ENCODE peak calls at places on chromosomes 6 and 20, in five cellular contexts. N, F, H, Z and X are unnamed samples.
A peak's percentile ranks its signal among the peaks of the same experiment; 100 is the strongest.

GRCh38 chr20:60331688-60332300 is 373.6 kb downstream of the CDH26 start:
- DNase-seq in H (no peak), N (no peak), F (no peak), Z (no peak), X (no peak)

GRCh38 chr6:161313940-161314509 is 40.2 kb upstream of the AGPAT4 start:
- DNase-seq in N (no peak), Z (no peak), F (no peak), H (no peak), X (no peak)

GRCh38 chr20:57579331-57579897 is 18.5 kb downstream of the PCK1 start:
- DNase-seq in Z (no peak), H (no peak), N (no peak), F (no peak), X (no peak)

GRCh38 chr6:1081566-1081965 is 230.3 kb upstream of the FOXQ1 start:
- DNase-seq in N (no peak), F (no peak), Z (peak; percentile 34), H (no peak), X (no peak)

GRCh38 chr6:111631018-111631417 is 25.3 kb upstream of the TRAF3IP2 start:
- DNase-seq in Z (no peak), F (no peak), N (no peak), H (no peak), X (no peak)

GRCh38 chr6:129475477-129476247 is 234.3 kb downstream of the ARHGAP18 start:
- DNase-seq in F (no peak), N (peak; percentile 56), H (no peak), Z (no peak), X (no peak)

GRCh38 chr20:46681032-46681854 is 8.0 kb downstream of the TP53RK start:
- DNase-seq in F (peak; percentile 75), Z (peak; percentile 21), H (peak; percentile 64), N (peak; percentile 72), X (peak; percentile 48)

GRCh38 chr6:154358019-154358545 is 1.5 kb upstream of the IPCEF1 start:
- DNase-seq in Z (no peak), H (no peak), F (no peak), N (no peak), X (no peak)

GRCh38 chr6:107386340-107386739 is 73.0 kb downstream of the PDSS2 start:
- DNase-seq in Z (no peak), N (no peak), F (no peak), H (peak; percentile 53), X (peak; percentile 24)